ENCODE peak calls at places on chromosome 20, in six cellular contexts. E, D, S, R, O and X are unnamed samples. For H3K4me1, the result is how much of the 10 kb centered on the place peaks cover.

GRCh38 chr20:31587545-31588389 is 17.3 kb upstream of the ID1 start:
- DNase-seq in E (no peak), D (peak), S (no peak), R (no peak), O (no peak), X (peak)

GRCh38 chr20:36821964-36822437 is 48.4 kb upstream of the DSN1 start:
- DNase-seq in E (no peak), D (no peak), S (no peak), R (no peak), O (no peak), X (no peak)

GRCh38 chr20:24753136-24753535 is 195.9 kb upstream of the CST7 start:
- DNase-seq in E (no peak), D (no peak), S (peak), R (no peak), O (no peak), X (no peak)

GRCh38 chr20:36498386-36499179 is 42.7 kb upstream of the MYL9 start:
- DNase-seq in E (no peak), D (no peak), S (no peak), R (no peak), O (no peak), X (no peak)

GRCh38 chr20:46272389-46273047 is 35.8 kb downstream of the CDH22 start:
- DNase-seq in E (no peak), D (no peak), S (no peak), R (no peak), O (no peak), X (no peak)

GRCh38 chr20:23588434-23589403 is 17.0 kb downstream of the CST9 start:
- DNase-seq in E (no peak), D (no peak), S (no peak), R (no peak), O (no peak), X (no peak)

GRCh38 chr20:63572788-63573738 is 976 bp downstream of the HELZ2 start:
- DNase-seq in E (no peak), D (no peak), S (no peak), R (no peak), O (no peak), X (no peak)

GRCh38 chr20:46642265-46642942 is 8.9 kb downstream of the SLC13A3 start:
- DNase-seq in E (no peak), D (no peak), S (no peak), R (no peak), O (no peak), X (no peak)

GRCh38 chr20:58707770-58708169 is 15.2 kb downstream of the NPEPL1 start:
- DNase-seq in E (no peak), D (no peak), S (no peak), R (no peak), O (no peak), X (no peak)

GRCh38 chr20:8865636-8866035 is 203.3 kb upstream of the PLCB4 start:
- DNase-seq in E (no peak), D (no peak), S (no peak), R (no peak), O (no peak), X (no peak)

GRCh38 chr20:4953881-4954280 is 47.4 kb downstream of the SLC23A2 start:
- DNase-seq in E (no peak), D (no peak), S (no peak), R (no peak), O (no peak), X (no peak)

GRCh38 chr20:50655325-50655880 is 35.9 kb downstream of the RIPOR3 start:
- DNase-seq in E (no peak), D (no peak), S (no peak), R (no peak), O (no peak), X (no peak)

GRCh38 chr20:59813948-59814834 is 119.2 kb downstream of the SYCP2 start:
- DNase-seq in E (no peak), D (no peak), S (no peak), R (no peak), O (no peak), X (no peak)

GRCh38 chr20:35663813-35664543 is 722 bp downstream of the CPNE1 start:
- DNase-seq in E (peak), D (peak), S (peak), R (peak), O (peak), X (peak)

GRCh38 chr20:5118220-5119142 is 1.3 kb downstream of the PCNA start:
- DNase-seq in E (no peak), D (no peak), S (no peak), R (no peak), O (no peak), X (no peak)

GRCh38 chr20:54088430-54088829 is 18.0 kb upstream of the BCAS1 start:
- DNase-seq in E (no peak), D (no peak), S (no peak), R (no peak), O (no peak), X (no peak)

GRCh38 chr20:45685896-45686295 is 15.9 kb upstream of the WFDC11 start:
- DNase-seq in E (no peak), D (no peak), S (no peak), R (no peak), O (no peak), X (peak)

GRCh38 chr20:1938464-1939269 is 43.5 kb downstream of the SIRPA start:
- DNase-seq in E (no peak), D (peak), S (no peak), R (no peak), O (no peak), X (no peak)

GRCh38 chr20:35131953-35132352 is 15.2 kb downstream of the EDEM2 start:
- DNase-seq in E (no peak), D (no peak), S (no peak), R (no peak), O (no peak), X (no peak)

GRCh38 chr20:44648579-44648978 is 2.9 kb downstream of the ADA start:
- DNase-seq in E (no peak), D (no peak), S (no peak), R (no peak), O (no peak), X (peak)

GRCh38 chr20:24670981-24671380 is 201.6 kb downstream of the SYNDIG1 start:
- DNase-seq in E (no peak), D (peak), S (no peak), R (no peak), O (no peak), X (no peak)

DNA sequence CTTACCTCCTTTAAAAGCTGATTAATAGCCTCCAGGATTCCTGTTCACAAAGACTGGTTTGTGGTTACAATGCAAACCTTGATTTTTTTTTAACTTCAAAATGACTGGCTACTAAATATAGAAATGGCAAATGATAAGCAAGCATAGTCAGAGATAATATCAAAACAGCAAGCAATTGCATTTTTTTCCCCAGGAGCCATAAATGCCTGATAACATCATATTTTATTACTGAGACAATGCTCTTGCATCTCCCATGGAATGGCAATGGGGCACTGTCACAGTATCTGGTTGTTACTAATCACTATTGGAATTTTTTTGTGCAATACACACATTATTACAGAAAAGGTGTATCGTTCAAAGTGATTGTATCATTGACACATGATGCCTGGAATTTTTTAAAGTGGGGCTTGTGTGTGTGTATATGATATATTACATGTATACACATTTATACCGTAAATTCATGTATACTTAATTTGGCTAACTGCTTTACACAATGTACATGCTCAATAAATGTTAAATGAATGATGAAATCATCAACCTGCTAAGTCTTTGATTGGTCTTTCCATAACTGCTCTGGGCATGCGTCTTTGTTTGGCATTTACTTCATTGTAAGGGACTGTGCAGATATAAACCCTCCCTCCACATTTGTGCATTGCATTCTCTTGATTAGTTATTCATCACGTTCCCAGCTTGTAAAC is 985 bp upstream of the SALL4 start:
- DNase-seq in E (no peak), D (no peak), S (no peak), R (no peak), O (no peak), X (no peak)
- H3K4me3 ChIP-seq in E (no peak), D (no peak), S (no peak), R (no peak), O (no peak), X (no peak)

GRCh38 chr20:57663241-57663640 is 43.0 kb upstream of the ZBP1 start:
- DNase-seq in E (no peak), D (peak), S (no peak), R (no peak), O (no peak), X (no peak)

GRCh38 chr20:57664476-57664875 is 44.2 kb upstream of the ZBP1 start:
- DNase-seq in E (no peak), D (peak), S (no peak), R (peak), O (no peak), X (no peak)

GRCh38 chr20:57662313-57663240 is 42.4 kb upstream of the ZBP1 start:
- DNase-seq in E (no peak), D (peak), S (peak), R (no peak), O (no peak), X (no peak)

GRCh38 chr20:57664924-57665588 is 44.8 kb downstream of the PMEPA1 start:
- DNase-seq in E (no peak), D (peak), S (no peak), R (no peak), O (no peak), X (no peak)

GRCh38 chr20:57663681-57664451 is 43.6 kb upstream of the ZBP1 start:
- DNase-seq in E (no peak), D (peak), S (no peak), R (no peak), O (no peak), X (no peak)
- H3K4me1 ChIP-seq in E (under half), D (under half), S (under half), R (under half), O (under half), X (under half)

GRCh38 chr20:33442136-33443005 is 1.2 kb downstream of the SNTA1 start:
- DNase-seq in E (no peak), D (no peak), S (no peak), R (no peak), O (no peak), X (no peak)
- H3K4me3 ChIP-seq in E (peak), D (peak), S (peak), R (peak), O (peak), X (peak)

GRCh38 chr20:57403216-57403615 is 12.0 kb downstream of the RBM38 start:
- DNase-seq in E (no peak), D (no peak), S (no peak), R (no peak), O (no peak), X (no peak)
- H3K4me1 ChIP-seq in E (under half), D (under half), S (under half), R (under half), O (under half), X (half or more)

GRCh38 chr20:32685541-32686529 is 12.1 kb upstream of the C20orf203 start:
- DNase-seq in E (peak), D (no peak), S (no peak), R (no peak), O (no peak), X (peak)

GRCh38 chr20:32680544-32681174 is 6.9 kb upstream of the C20orf203 start:
- DNase-seq in E (no peak), D (no peak), S (no peak), R (no peak), O (no peak), X (no peak)

GRCh38 chr20:32678948-32679347 is 5.2 kb upstream of the C20orf203 start:
- DNase-seq in E (no peak), D (no peak), S (no peak), R (no peak), O (no peak), X (no peak)

GRCh38 chr20:32682508-32682987 is 8.8 kb upstream of the C20orf203 start:
- DNase-seq in E (no peak), D (no peak), S (no peak), R (no peak), O (no peak), X (no peak)

DNA sequence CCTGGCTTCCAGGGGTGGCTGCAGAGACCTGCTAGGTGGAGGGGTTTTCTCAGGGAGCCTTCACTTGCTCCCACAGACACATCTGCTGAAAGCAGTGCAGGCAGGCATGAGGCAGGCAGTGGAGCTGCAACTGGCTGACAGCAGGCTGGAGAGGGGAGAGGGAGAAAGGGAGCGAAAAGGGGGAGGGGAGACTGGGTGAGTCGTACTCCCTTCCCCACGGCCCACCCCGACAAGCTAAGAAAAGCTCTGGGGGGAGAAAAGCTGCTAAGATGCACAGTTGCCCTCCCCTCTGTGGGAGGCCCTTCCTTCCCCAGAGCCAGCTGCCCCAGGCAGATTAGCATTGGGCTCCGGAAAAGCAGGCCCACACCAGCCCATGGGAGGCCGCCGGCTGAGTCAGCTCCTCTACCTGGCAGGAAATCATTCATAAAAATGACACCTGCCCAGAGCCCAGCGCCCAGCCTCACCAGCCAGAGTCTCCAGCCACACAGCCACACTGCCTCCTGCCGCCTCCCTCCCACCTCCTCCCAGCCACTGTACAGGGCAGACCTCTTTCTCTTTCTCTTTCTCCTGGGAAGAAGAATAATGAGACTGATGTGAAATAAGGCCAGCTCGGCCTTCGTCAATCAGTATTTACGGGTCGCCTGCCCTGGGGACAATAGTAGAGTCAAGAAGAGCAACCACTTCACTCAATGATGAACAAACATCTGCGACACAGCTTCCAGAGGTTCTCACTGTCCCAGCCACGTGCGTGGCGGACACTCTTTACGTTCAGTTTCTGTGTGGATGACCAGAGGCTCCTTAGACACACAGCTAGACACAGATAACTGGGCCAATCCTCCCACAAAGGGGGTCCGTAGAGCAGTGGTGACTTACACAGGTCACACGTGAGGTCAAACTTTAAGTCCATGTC is 7.7 kb upstream of the C20orf203 start:
- DNase-seq in E (no peak), D (no peak), S (no peak), R (no peak), O (no peak), X (peak)
- H3K4me3 ChIP-seq in E (no peak), D (no peak), S (no peak), R (no peak), O (no peak), X (no peak)

GRCh38 chr20:61941721-61942405 is 123.8 kb downstream of the TAF4 start:
- DNase-seq in E (no peak), D (peak), S (no peak), R (no peak), O (no peak), X (no peak)

GRCh38 chr20:61939691-61940360 is 125.9 kb downstream of the TAF4 start:
- DNase-seq in E (no peak), D (peak), S (no peak), R (no peak), O (no peak), X (no peak)

GRCh38 chr20:61940976-61941720 is 124.5 kb downstream of the TAF4 start:
- DNase-seq in E (no peak), D (peak), S (no peak), R (no peak), O (no peak), X (no peak)

GRCh38 chr20:61938839-61939690 is 126.6 kb downstream of the TAF4 start:
- DNase-seq in E (no peak), D (peak), S (no peak), R (no peak), O (no peak), X (no peak)

DNA sequence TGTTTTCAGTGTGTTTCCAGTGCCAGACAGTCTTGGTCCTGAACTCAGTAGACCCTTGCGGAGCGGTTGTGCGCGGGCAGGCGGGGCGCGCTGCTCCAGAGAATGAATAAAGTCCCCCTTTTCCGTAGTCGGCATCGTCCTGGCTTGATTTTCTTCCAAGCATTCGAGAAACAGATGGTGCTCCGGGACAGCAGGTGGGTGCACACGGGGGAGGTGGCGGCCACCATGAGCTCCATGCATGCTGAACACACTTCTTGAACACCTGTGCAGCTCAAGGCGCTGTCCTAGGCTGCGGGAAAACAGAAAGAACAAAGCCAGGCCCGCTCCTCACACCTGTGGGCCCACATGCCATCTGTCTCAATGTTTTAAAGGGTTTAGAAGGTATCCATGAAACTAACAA is 125.2 kb downstream of the TAF4 start:
- DNase-seq in E (no peak), D (no peak), S (no peak), R (no peak), O (no peak), X (no peak)
- H3K4me1 ChIP-seq in E (under half), D (under half), S (under half), R (under half), O (under half), X (under half)

DNA sequence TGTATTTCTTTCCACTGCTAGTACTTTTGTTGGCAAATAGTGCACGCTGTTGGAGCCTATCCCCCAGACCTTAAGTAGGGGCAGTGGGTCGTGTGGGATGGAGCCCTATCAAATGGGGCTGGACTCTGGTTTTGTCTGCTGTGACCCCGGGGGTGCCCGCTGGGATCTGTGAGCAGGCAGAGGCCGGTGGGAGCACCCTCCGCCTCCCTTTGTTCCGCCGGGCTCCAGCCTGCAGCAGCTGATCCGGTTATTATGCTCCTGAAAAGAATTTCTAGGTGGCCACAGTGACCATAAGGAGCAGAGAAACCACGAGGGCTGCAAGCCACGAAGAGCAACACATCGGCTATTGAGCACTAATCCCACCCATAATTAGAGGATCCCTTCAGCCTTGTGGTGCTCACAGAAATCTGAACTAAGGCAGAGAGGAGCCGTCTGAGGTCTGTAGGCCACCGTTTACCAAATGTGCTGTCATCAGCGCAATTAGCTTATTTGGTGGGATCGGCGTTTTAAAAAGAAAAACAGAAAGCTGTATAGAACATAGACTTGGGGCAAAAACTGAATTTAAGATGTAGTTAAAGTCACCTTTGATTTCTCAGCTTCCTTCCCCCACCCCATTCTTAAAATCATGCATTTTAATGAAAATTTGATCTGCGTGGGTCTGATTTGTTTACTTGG is 598.3 kb upstream of the JAG1 start:
- DNase-seq in E (no peak), D (no peak), S (no peak), R (no peak), O (no peak), X (no peak)
- H3K4me3 ChIP-seq in E (no peak), D (no peak), S (no peak), R (no peak), O (no peak), X (no peak)

DNA sequence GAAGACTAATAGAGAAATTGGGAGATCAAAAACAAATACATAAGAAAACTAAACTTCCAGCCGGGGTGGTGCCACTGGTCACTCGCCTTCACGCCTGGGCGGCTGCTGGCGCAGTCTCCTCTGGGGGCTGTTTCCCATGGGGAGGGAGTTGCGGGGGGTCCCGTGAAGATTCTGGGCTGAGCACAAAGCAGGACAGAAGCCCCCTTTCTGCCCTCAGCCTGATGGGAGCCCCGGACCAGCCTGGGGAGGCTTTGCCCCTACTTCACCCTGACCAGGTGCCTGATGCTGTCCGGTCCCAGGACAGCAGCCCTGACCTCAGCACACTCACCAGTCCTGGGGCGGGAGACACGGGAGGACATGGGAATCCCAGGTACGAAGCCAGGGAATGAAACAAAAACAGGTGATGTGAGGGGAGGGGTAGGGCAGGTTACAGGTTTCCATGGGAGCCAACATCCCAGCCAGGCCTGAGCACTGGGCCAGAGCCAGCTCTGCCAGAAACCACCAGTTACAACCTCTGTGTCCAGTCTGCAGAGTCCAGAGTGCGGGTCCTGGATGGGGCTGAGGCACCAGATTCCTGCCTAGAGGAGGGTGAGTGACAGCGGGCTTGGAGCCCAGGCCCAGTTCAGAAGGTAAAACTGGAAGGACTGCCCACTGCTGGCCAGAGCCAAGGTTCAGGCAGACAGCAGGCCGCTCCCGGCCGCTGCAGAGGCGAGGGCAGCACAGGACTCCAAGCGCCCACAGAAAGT is 326.4 kb downstream of the TAF4 start:
- DNase-seq in E (no peak), D (no peak), S (no peak), R (no peak), O (no peak), X (no peak)
- H3K4me1 ChIP-seq in E (under half), D (under half), S (under half), R (under half), O (under half), X (under half)